ENCODE peak calls at places on chromosomes 12 and 14, in eight cellular contexts. U is epithelial cell of proximal tubule, N is stomach, X is foreskin keratinocyte, E is BE2C, Z is heart left ventricle, P is endothelial cell, R is mammary epithelial cell. Q is an unnamed sample.

GRCh38 chr12:52036587-52037171 is 14.6 kb upstream of the NR4A1 start:
- DNase-seq in U (no peak), N (peak), X (no peak), E (peak), Z (peak), P (peak), R (peak), Q (no peak)

GRCh38 chr14:95258754-95259593 is 60.7 kb downstream of the CLMN start:
- DNase-seq in U (no peak), N (peak), X (no peak), E (no peak), Z (no peak), P (peak), R (no peak), Q (no peak)

GRCh38 chr14:94612174-94612573 is at the start of gene SERPINA3:
- DNase-seq in U (no peak), N (no peak), X (no peak), E (no peak), Z (no peak), P (no peak), R (peak), Q (no peak)

GRCh38 chr12:67663121-67663520 is 14.6 kb downstream of the DYRK2 start:
- DNase-seq in U (no peak), N (no peak), X (no peak), E (no peak), Z (no peak), P (no peak), R (no peak), Q (no peak)

GRCh38 chr12:111341426-111342065 is 27.3 kb downstream of the PHETA1 start:
- DNase-seq in U (no peak), N (no peak), X (no peak), E (no peak), Z (no peak), P (no peak), R (no peak), Q (no peak)

GRCh38 chr12:55955800-55956508 is 9.9 kb downstream of the PMEL start:
- DNase-seq in U (peak), N (peak), X (peak), E (peak), Z (no peak), P (peak), R (peak), Q (no peak)

GRCh38 chr12:23504641-23505399 is 444.6 kb downstream of the SOX5 start:
- DNase-seq in U (no peak), N (no peak), X (no peak), E (no peak), Z (no peak), P (no peak), R (no peak), Q (no peak)

GRCh38 chr12:86137936-86138335 is 118.3 kb downstream of the MGAT4C start:
- DNase-seq in U (peak), N (no peak), X (peak), E (no peak), Z (no peak), P (no peak), R (peak), Q (no peak)

GRCh38 chr12:50949801-50950302 is 2.5 kb upstream of the HIGD1C start:
- DNase-seq in U (no peak), N (no peak), X (no peak), E (no peak), Z (no peak), P (no peak), R (no peak), Q (no peak)

GRCh38 chr12:29754235-29755189 is 29.2 kb downstream of the TMTC1 start:
- DNase-seq in U (no peak), N (no peak), X (no peak), E (no peak), Z (no peak), P (no peak), R (no peak), Q (no peak)

GRCh38 chr14:99791476-99792283 is 1.5 kb upstream of the EML1 start:
- DNase-seq in U (no peak), N (no peak), X (no peak), E (no peak), Z (no peak), P (no peak), R (no peak), Q (no peak)

GRCh38 chr12:124499873-124500231 is 67.6 kb downstream of the NCOR2 start:
- DNase-seq in U (no peak), N (no peak), X (no peak), E (no peak), Z (no peak), P (no peak), R (no peak), Q (no peak)

GRCh38 chr12:12467701-12468218 is 94.9 kb downstream of the DUSP16 start:
- DNase-seq in U (no peak), N (no peak), X (no peak), E (no peak), Z (no peak), P (no peak), R (no peak), Q (no peak)

GRCh38 chr12:89907659-89908058 is 199.0 kb upstream of the ATP2B1 start:
- DNase-seq in U (no peak), N (no peak), X (no peak), E (no peak), Z (no peak), P (no peak), R (no peak), Q (no peak)

GRCh38 chr14:49479432-49479831 is 106.7 kb downstream of the RPS29 start:
- DNase-seq in U (no peak), N (peak), X (no peak), E (no peak), Z (no peak), P (no peak), R (no peak), Q (no peak)

GRCh38 chr12:96986883-96987523 is 79.9 kb downstream of the NEDD1 start:
- DNase-seq in U (no peak), N (no peak), X (no peak), E (no peak), Z (no peak), P (peak), R (no peak), Q (no peak)

GRCh38 chr14:25237845-25238244 is 187.9 kb upstream of the STXBP6 start:
- DNase-seq in U (no peak), N (no peak), X (no peak), E (no peak), Z (no peak), P (peak), R (peak), Q (no peak)

GRCh38 chr14:34449819-34450541 is 12.1 kb downstream of the SPTSSA start:
- DNase-seq in U (no peak), N (no peak), X (no peak), E (no peak), Z (no peak), P (no peak), R (no peak), Q (no peak)

GRCh38 chr12:13443498-13443897 is 247.0 kb downstream of the EMP1 start:
- DNase-seq in U (no peak), N (no peak), X (no peak), E (no peak), Z (no peak), P (no peak), R (no peak), Q (no peak)

GRCh38 chr12:125029756-125030358 is 35.4 kb upstream of the AACS start:
- DNase-seq in U (no peak), N (no peak), X (no peak), E (no peak), Z (no peak), P (no peak), R (no peak), Q (no peak)

GRCh38 chr12:90510948-90511347 is 444.0 kb downstream of the CCER1 start:
- DNase-seq in U (peak), N (no peak), X (peak), E (no peak), Z (no peak), P (no peak), R (peak), Q (no peak)

GRCh38 chr12:23536293-23536692 is 413.2 kb downstream of the SOX5 start:
- DNase-seq in U (no peak), N (no peak), X (no peak), E (no peak), Z (no peak), P (no peak), R (no peak), Q (no peak)

DNA sequence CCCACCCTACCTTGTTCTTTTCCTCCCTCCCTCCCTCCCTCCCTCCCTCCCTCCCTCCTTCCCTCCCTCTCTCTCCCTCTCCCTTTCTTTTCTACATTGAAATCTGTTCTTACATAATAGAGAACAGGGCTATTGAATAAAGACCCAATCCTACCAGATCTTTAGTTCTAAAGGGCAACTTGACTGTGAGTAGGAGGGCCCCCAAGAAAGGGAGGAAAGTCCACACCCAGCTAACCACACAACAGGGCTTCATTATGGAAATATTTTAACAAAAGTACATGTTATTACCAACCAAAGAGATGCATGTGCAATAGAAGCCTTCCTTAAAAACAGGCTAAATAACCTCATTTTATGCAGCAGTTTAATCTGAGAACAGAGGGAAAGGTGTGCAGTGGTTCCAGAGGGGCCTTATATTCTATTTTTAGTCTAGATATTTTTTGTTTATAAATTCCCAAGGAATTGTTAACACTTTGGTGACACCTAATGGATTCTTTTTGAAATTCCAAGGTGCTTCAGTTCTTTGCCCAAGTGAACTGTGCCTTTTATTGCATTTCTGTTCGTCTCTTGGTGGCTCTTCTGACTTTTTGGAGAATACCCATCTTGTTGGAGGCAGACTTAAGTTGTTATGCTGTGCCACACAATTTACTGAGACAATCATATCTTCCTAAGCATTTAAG is 63.0 kb downstream of the GNS start:
- DNase-seq in U (no peak), N (no peak), X (no peak), E (no peak), Z (no peak), P (no peak), R (no peak), Q (no peak)
- TF ChIP-seq CTCF in U (peak), N (no peak), X (peak), E (peak), Z (peak), P (peak), R (peak), Q (peak)

DNA sequence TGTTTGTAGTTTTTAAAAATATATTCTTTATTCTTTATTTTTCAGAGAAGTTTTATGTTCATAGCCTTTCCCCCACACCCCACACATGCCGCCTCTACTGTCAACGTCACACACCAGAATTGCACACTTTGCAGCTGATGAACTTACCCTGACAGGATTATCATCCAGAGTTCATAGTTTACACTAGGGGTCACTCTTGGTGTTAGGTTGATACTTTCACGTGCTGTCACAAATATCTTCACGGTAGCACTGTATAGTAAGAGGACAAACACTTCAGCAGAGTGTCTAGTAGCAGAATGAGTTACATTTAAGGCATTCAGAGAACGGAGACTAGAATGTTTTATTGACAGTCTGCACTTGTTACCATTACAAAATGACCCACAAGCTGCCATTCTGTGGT is 5.2 kb downstream of the DPPA3 start:
- DNase-seq in U (no peak), N (no peak), X (no peak), E (no peak), Z (no peak), P (no peak), R (peak), Q (no peak)
- TF ChIP-seq CTCF in U (peak), N (no peak), X (peak), E (peak), Z (no peak), P (no peak), R (peak), Q (peak)

DNA sequence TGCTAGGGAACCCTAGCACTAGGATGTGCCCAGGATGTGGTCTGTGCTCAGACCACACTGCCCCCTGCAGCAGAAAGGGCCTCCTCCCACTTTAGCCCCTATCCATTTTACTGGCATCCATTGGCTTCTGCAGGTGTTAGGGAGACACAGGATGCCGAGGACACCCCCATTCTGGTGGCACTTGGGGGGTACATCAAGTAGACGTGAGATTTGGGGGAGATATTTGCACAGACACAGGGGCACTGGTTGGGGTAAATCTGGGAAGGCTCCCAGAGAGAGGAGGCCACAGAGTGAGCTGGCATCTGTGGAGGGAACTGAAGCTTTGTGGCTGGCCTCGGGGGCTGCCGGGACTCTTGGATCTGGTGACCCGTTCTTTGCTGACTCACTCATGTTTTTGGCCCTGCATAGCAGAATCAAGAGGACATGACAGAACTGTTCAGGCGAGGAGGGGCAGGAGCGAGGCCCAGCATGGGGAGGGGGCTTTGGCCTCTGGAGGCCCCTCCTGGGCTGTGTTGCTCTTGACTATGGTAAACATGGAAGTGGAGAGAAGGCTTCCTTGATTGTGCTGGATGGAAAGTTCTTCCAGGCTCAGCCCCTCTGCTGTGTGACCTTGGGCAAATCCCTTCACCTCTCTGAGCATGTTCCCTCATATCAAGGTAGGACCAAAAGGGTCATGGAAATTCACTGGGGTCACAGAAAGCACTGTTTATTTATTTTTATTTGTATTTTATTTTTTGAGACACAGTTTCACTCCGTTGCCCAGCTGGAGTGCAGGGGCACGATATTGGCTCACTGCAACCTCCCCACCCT is 1.8 kb downstream of the PLBD2 start:
- DNase-seq in U (no peak), N (no peak), X (no peak), E (no peak), Z (no peak), P (no peak), R (no peak), Q (no peak)
- TF ChIP-seq CTCF in U (peak), N (no peak), X (peak), E (peak), Z (no peak), P (no peak), R (no peak), Q (peak)

DNA sequence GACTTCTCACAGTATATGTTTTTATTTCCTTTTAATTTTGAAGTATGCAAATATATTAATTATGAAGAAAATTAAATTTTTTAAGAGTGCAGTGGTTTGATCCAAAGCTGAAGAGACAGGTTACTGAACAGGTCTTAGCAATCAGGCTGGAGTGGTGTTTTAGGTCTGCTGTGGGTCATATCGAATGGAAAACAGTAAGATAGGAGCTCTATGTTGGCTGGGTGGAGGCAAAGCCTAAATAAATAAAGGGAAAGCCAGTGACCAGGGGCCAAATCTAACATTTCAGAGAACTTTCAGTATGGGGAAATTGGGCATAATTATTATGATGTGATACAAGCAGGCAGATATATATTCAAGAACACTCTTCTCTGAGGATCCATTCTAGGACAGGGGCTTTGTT is 12.7 kb upstream of the TSPAN8 start:
- DNase-seq in U (no peak), N (no peak), X (no peak), E (no peak), Z (no peak), P (no peak), R (no peak), Q (no peak)
- TF ChIP-seq CTCF in U (no peak), N (no peak), X (no peak), E (no peak), Z (no peak), P (no peak), R (no peak), Q (no peak)

GRCh38 chr12:53379389-53380103 is 430 bp upstream of the SP1 start:
- DNase-seq in U (peak), N (peak), X (peak), E (peak), Z (peak), P (peak), R (peak), Q (peak)

GRCh38 chr12:53383258-53383657 is 3.3 kb downstream of the SP1 start:
- DNase-seq in U (no peak), N (no peak), X (no peak), E (no peak), Z (no peak), P (no peak), R (no peak), Q (peak)

GRCh38 chr12:53380104-53380796 is at the start of gene SP1:
- DNase-seq in U (no peak), N (peak), X (peak), E (peak), Z (peak), P (peak), R (peak), Q (peak)

GRCh38 chr12:53380797-53381738 is 1.1 kb downstream of the SP1 start:
- DNase-seq in U (no peak), N (no peak), X (no peak), E (no peak), Z (no peak), P (peak), R (peak), Q (peak)

DNA sequence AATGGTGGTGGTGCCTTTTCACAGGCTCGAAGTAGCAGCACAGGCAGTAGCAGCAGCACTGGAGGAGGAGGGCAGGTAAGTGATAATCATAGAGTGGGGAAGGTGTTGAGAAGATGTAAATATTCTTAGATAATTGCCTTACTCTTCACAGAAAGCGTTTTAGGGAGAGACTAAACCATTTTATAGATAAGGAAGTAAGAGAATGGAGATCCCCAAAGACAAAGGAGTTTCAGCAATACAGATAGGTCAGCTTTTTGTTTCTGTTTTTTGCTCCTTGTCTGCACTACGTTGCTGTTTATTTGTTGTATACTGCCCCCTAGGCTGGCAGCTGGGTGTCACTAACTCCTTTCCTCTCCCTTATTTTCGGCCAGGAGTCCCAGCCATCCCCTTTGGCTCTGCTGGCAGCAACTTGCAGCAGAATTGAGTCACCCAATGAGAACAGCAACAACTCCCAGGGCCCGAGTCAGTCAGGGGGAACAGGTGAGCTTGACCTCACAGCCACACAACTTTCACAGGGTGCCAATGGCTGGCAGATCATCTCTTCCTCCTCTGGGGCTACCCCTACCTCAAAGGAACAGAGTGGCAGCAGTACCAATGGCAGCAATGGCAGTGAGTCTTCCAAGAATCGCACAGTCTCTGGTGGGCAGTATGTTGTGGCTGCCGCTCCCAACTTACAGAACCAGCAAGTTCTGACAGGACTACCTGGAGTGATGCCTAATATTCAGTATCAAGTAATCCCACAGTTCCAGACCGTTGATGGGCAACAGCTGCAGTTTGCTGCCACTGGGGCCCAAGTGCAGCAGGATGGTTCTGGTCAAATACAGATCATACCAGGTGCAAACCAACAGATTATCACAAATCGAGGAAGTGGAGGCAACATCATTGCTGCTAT is 2.0 kb downstream of the SP1 start:
- DNase-seq in U (peak), N (peak), X (peak), E (peak), Z (peak), P (peak), R (peak), Q (peak)
- TF ChIP-seq CTCF in U (peak), N (no peak), X (peak), E (peak), Z (peak), P (peak), R (peak), Q (peak)

GRCh38 chr14:103503296-103503695 is 19.3 kb downstream of the CKB start:
- DNase-seq in U (no peak), N (no peak), X (no peak), E (no peak), Z (peak), P (no peak), R (no peak), Q (no peak)
- TF ChIP-seq CTCF in U (no peak), N (no peak), X (no peak), E (no peak), Z (no peak), P (no peak), R (no peak), Q (no peak)

GRCh38 chr14:60188115-60188514 is 22.9 kb upstream of the DHRS7 start:
- DNase-seq in U (no peak), N (no peak), X (no peak), E (no peak), Z (no peak), P (no peak), R (no peak), Q (no peak)
- TF ChIP-seq CTCF in U (peak), N (no peak), X (peak), E (peak), Z (no peak), P (no peak), R (no peak), Q (peak)

DNA sequence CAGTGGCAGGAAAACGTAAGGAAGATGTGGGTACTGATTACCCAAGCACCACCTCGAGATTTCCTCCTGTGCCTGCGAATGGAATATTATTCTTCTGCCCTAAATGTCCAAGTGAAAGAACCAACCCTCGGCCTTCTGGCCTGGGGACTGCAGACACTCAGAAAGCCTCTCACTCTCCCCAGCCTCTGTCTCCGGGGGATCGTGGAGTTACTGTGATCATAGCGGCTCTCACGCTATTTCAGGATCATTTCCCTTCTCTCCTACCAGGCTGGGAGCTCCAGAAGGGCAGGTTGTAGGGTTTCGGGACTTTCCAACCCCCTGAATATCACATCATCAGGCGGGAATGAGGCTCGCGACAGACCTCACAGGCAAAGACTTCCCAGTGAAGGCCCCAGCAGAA is 68.9 kb downstream of the KDM2B start:
- DNase-seq in U (no peak), N (no peak), X (no peak), E (no peak), Z (no peak), P (no peak), R (no peak), Q (no peak)
- TF ChIP-seq CTCF in U (no peak), N (no peak), X (no peak), E (no peak), Z (no peak), P (no peak), R (no peak), Q (no peak)